ENCODE peak calls at places on chromosomes 13 and 19, in four cellular contexts. S is testis, I is fibroblast of lung, V is foreskin fibroblast. E is an unnamed sample.

GRCh38 chr13:72884111-72884510 is 102.2 kb downstream of the PIBF1 start:
- DNase-seq in I (no peak), V (no peak), S (no peak), E (no peak)

GRCh38 chr13:50016421-50016820 is 1.2 kb downstream of the KCNRG start:
- DNase-seq in V (peak), S (no peak), I (peak), E (no peak)

GRCh38 chr13:20161275-20161950 is 561 bp upstream of the GJA3 start:
- DNase-seq in S (peak), I (no peak), V (peak), E (no peak)

GRCh38 chr13:51803018-51803417 is 945 bp downstream of the DHRS12 start:
- DNase-seq in I (no peak), V (no peak), S (no peak), E (no peak)

GRCh38 chr13:91347212-91347995 is at the start of gene MIR17HG:
- DNase-seq in V (peak), I (peak), S (peak), E (peak)

GRCh38 chr13:69737129-69737935 is 370.3 kb upstream of the ATXN8OS start:
- DNase-seq in S (no peak), I (no peak), V (no peak), E (peak)

GRCh38 chr19:14695471-14695870 is 5.6 kb downstream of the ZNF333 start:
- DNase-seq in V (no peak), S (no peak), I (no peak), E (no peak)

GRCh38 chr19:49687150-49687549 is 2.2 kb upstream of the ADM5 start:
- DNase-seq in I (no peak), S (no peak), V (no peak), E (no peak)

GRCh38 chr13:113135281-113135760 is 12.7 kb downstream of the F10 start:
- DNase-seq in V (no peak), I (no peak), S (no peak), E (no peak)

GRCh38 chr13:48188640-48189039 is 44.4 kb upstream of the ITM2B start:
- DNase-seq in S (no peak), I (no peak), V (no peak), E (no peak)

GRCh38 chr13:72507394-72508199 is 219.8 kb downstream of the MZT1 start:
- DNase-seq in V (no peak), I (no peak), S (no peak), E (no peak)

GRCh38 chr19:45323671-45324081 is 1.0 kb upstream of the CKM start:
- DNase-seq in V (peak), S (no peak), I (no peak), E (no peak)

GRCh38 chr13:32829269-32829668 is 187.0 kb upstream of the KL start:
- DNase-seq in V (no peak), I (no peak), S (no peak), E (no peak)

GRCh38 chr13:31699650-31700049 is 39.7 kb upstream of the RXFP2 start:
- DNase-seq in I (no peak), V (peak), S (no peak), E (no peak)

GRCh38 chr13:49213997-49214916 is 5.9 kb upstream of the MLNR start:
- DNase-seq in S (no peak), I (no peak), V (peak), E (no peak)

GRCh38 chr13:41313117-41313516 is 2.0 kb downstream of the NAA16 start:
- DNase-seq in S (no peak), V (no peak), I (no peak), E (no peak)

GRCh38 chr13:32581177-32581786 is 5.0 kb upstream of the PDS5B start:
- DNase-seq in V (peak), S (no peak), I (peak), E (no peak)

GRCh38 chr13:108176685-108177274 is 38.6 kb downstream of the LIG4 start:
- DNase-seq in I (peak), V (peak), S (peak), E (peak)

GRCh38 chr19:1133471-1133929 is 29.7 kb downstream of the GPX4 start:
- DNase-seq in S (peak), V (no peak), I (no peak), E (no peak)

GRCh38 chr13:28047784-28048388 is 52.5 kb downstream of the FLT3 start:
- DNase-seq in S (no peak), I (no peak), V (no peak), E (no peak)

GRCh38 chr13:102255409-102255808 is 146.4 kb downstream of the FGF14 start:
- DNase-seq in I (no peak), V (no peak), S (no peak), E (no peak)

GRCh38 chr13:110874508-110874960 is 40.3 kb downstream of the ANKRD10 start:
- DNase-seq in I (peak), S (peak), V (peak), E (peak)

GRCh38 chr13:26656919-26657318 is 99.4 kb downstream of the WASF3 start:
- DNase-seq in S (peak), I (peak), V (peak), E (no peak)
- TF ChIP-seq CTCF in S (no peak), I (peak), V (peak), E (peak)

GRCh38 chr19:2221918-2222317 is 14.2 kb downstream of the PLEKHJ1 start:
- DNase-seq in V (no peak), S (no peak), I (no peak), E (peak)
- TF ChIP-seq CTCF in V (no peak), S (peak), I (peak), E (peak)

GRCh38 chr19:17076539-17076919 is 952 bp downstream of the MYO9B start:
- DNase-seq in S (no peak), I (no peak), V (peak), E (no peak)

GRCh38 chr19:17073869-17074627 is 1.2 kb downstream of the HAUS8 start:
- DNase-seq in I (no peak), S (no peak), V (peak), E (no peak)

GRCh38 chr19:17074628-17075034 is 621 bp downstream of the HAUS8 start:
- DNase-seq in S (no peak), I (no peak), V (no peak), E (no peak)

GRCh38 chr19:17075860-17076538 is 422 bp downstream of the MYO9B start:
- DNase-seq in S (no peak), I (no peak), V (peak), E (peak)

DNA sequence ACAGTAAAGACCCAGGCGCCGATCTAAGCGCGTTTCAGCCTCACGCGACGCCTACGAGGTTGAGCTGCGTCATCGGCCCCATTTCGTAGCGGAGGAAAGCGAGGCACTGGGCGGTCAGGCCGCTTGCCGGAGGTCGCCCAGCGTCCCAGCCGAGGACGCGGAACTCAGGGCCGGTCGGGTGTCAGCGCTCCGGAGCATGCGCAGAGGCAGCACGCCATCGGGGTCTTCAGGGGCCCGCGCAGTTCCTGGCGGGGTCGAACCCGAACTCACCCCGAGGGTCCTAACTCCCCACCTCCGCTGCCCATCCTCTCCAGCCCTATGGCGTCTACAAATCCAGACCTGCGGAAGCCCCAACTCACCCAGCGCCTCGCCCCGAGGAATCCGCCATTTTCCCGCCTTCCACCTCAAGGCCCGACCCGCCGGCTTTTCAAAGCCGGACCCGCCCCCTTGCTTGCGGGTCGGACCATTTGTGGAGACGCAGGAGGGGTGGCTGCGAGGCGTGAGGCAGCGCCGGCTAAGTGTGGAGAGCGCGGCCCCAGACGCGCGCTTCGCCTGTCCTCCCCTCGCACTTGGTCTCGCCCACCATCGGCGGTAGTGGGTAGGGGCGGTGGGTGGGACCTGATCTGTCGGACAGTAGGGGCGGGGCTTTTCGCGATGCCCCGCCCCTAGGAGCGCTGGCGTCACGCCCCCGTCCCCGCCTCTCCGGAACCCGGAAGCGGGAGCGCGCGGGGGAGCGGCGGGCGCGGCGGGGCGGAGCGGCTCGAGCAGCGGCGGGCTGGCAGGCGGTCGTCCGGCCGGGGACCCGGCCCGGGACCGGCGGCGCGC is at the start of the genes HAUS8 and MYO9B:
- DNase-seq in I (peak), S (peak), V (peak), E (peak)
- TF ChIP-seq CTCF in I (no peak), S (no peak), V (no peak), E (no peak)

DNA sequence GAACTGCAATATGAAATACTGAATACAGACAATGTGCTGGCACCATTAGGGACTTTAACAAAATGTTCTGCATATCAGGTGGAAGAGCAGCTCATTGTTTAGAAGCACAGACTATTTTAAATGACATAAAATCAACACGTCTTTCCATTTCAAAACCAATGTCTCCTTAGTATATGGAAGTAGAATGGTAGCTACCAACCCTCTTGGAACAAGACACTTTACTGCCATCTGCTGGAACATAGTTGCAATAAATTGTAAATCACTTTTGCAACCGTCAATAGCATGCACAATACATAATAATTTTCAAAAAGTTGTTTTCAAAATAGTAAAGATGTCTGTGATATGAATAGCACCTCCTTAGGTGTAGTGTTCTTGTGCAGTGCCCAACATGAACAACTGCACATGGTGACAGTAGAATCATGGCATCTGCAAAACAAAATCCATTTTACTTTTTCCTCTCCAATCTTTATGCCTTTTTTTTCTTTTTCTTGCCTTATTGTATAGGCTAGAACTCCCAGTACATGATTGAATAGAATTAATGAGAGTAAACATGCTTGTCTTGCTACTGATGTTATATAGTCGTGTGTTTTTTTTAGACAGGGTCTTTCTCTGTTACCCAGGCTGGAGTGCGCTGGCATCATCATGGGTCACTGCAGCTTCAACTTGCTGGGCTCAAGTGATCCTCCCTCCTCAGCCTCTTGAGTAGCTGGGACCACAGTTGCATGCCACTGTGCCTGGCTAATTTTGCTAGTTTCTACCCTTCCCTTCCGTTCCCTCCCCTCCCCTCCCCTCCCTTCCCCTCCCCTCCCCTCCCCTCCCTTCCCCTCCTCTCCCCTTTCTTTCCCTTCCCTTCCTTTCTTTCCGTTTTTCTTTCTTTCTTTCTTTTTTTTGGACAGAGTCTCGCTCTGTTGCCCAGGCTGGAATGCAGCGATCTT is 7.8 kb upstream of the LYPD5 start:
- DNase-seq in I (peak), V (peak), S (no peak), E (no peak)
- TF ChIP-seq CTCF in I (peak), V (peak), S (peak), E (peak)

GRCh38 chr19:58406818-58407657 is 1.4 kb upstream of the ZNF584 start:
- DNase-seq in V (peak), S (no peak), I (no peak), E (no peak)

GRCh38 chr19:58408152-58409009 is at the start of gene ZNF584:
- DNase-seq in I (peak), S (peak), V (peak), E (peak)

GRCh38 chr19:58407658-58408151 is 744 bp upstream of the ZNF584 start:
- DNase-seq in S (peak), V (peak), I (no peak), E (no peak)

GRCh38 chr19:58409010-58409790 is 751 bp downstream of the ZNF584 start:
- DNase-seq in S (peak), I (no peak), V (peak), E (peak)
- TF ChIP-seq CTCF in S (no peak), I (peak), V (no peak), E (no peak)

GRCh38 chr19:34549833-34550232 is 68.3 kb downstream of the WTIP start:
- DNase-seq in I (no peak), S (no peak), V (no peak), E (no peak)

GRCh38 chr19:34556500-34556899 is 74.9 kb downstream of the WTIP start:
- DNase-seq in I (no peak), V (peak), S (peak), E (peak)

GRCh38 chr19:34559045-34559444 is 77.5 kb downstream of the WTIP start:
- DNase-seq in S (no peak), V (no peak), I (no peak), E (no peak)

GRCh38 chr19:34560229-34560628 is 78.7 kb downstream of the WTIP start:
- DNase-seq in I (no peak), V (no peak), S (no peak), E (no peak)

DNA sequence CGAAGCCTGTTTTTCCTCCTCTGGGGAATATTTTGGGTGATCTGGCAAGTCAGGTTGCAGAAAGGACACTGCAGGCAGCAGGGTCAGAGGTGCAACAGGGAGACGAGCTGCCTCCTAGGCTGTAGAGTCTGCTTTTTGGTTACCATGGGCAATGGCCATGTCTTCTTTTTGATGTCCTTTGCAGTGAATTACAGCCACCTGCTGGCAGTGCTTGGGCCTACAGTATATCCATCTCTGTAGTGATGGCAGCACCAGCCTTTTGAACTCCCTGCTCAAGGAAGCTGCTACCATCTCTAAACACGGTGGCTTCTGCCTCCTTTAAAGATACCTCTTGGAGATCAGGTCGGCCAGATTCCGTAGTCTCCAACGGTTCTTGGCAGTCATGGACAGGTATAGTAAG is 73.9 kb downstream of the WTIP start:
- DNase-seq in V (peak), S (no peak), I (peak), E (no peak)
- TF ChIP-seq CTCF in V (no peak), S (no peak), I (no peak), E (peak)

GRCh38 chr13:46137627-46138026 is 32.8 kb upstream of the CPB2 start:
- DNase-seq in S (no peak), V (no peak), I (no peak), E (no peak)
- TF ChIP-seq CTCF in S (no peak), V (no peak), I (no peak), E (no peak)

E was measured in BE2C.